ENCODE peak calls at places on chromosomes 13 and 19, in ten cellular contexts. Q, M, P, U, V, C, D, A, Z and N are unnamed samples.

GRCh38 chr19:13277104-13277809 is 127.0 kb downstream of the IER2 start:
- DNase-seq in U (peak), D (peak), Z (no peak), Q (peak), A (no peak), P (peak), V (peak), C (peak), M (peak), N (no peak)

GRCh38 chr13:112767506-112768471 is 78.0 kb downstream of the ATP11A start:
- DNase-seq in Z (no peak), A (peak), Q (no peak), P (no peak), V (no peak), D (no peak), C (no peak), M (no peak), U (no peak), N (no peak)

GRCh38 chr13:45928843-45929242 is 77.3 kb upstream of the SIAH3 start:
- DNase-seq in V (no peak), A (no peak), D (peak), P (no peak), Q (no peak), Z (no peak), U (no peak), C (no peak), M (no peak), N (no peak)

GRCh38 chr13:113901231-113901630 is 37.4 kb upstream of the GAS6 start:
- DNase-seq in Q (no peak), U (no peak), V (no peak), D (no peak), Z (peak), M (peak), P (no peak), A (no peak), C (peak), N (peak)

GRCh38 chr13:49679244-49679643 is 12.0 kb downstream of the EBPL start:
- DNase-seq in Z (no peak), V (no peak), M (peak), C (no peak), U (no peak), D (no peak), P (no peak), Q (peak), A (no peak), N (no peak)

GRCh38 chr13:112781881-112782361 is 92.1 kb downstream of the ATP11A start:
- DNase-seq in M (peak), Z (no peak), D (no peak), V (no peak), P (no peak), U (no peak), Q (peak), C (peak), A (no peak), N (peak)

GRCh38 chr19:42246143-42246868 is 3.9 kb upstream of the GSK3A start:
- DNase-seq in U (peak), M (peak), C (peak), P (peak), Q (peak), Z (peak), A (peak), V (peak), D (peak), N (no peak)

GRCh38 chr19:44972802-44973201 is 17.6 kb downstream of the CLPTM1 start:
- DNase-seq in M (no peak), Z (no peak), P (no peak), Q (no peak), A (no peak), U (no peak), D (no peak), C (no peak), V (no peak), N (no peak)

GRCh38 chr13:41326661-41327060 is 15.6 kb downstream of the NAA16 start:
- DNase-seq in C (no peak), A (no peak), D (no peak), Q (no peak), V (no peak), U (no peak), M (no peak), Z (no peak), P (no peak), N (no peak)

GRCh38 chr19:19335408-19336158 is 15.0 kb downstream of the MAU2 start:
- DNase-seq in Z (peak), M (no peak), Q (no peak), V (no peak), P (no peak), U (no peak), D (peak), C (no peak), A (no peak), N (no peak)

GRCh38 chr13:101556676-101557121 is 104.2 kb downstream of the ITGBL1 start:
- DNase-seq in D (no peak), C (peak), V (no peak), Q (no peak), P (peak), A (no peak), M (no peak), U (no peak), Z (no peak), N (no peak)

GRCh38 chr19:23052349-23052748 is 49.4 kb upstream of the ZNF728 start:
- DNase-seq in A (no peak), M (no peak), V (no peak), Q (no peak), Z (no peak), P (no peak), C (no peak), D (no peak), U (no peak), N (no peak)

GRCh38 chr13:33611016-33611805 is 206.7 kb upstream of the RFC3 start:
- DNase-seq in U (no peak), Z (peak), D (no peak), C (no peak), V (peak), A (peak), P (no peak), Q (peak), M (peak), N (no peak)

GRCh38 chr19:10568444-10568825 is 344 bp downstream of the CDKN2D start:
- DNase-seq in C (no peak), A (no peak), M (peak), Z (peak), V (no peak), U (no peak), D (no peak), P (no peak), Q (peak), N (no peak)

GRCh38 chr19:50975766-50976165 is 6.4 kb upstream of the KLK6 start:
- DNase-seq in Q (no peak), P (no peak), Z (peak), C (no peak), U (peak), A (no peak), M (no peak), V (no peak), D (peak), N (no peak)

GRCh38 chr13:108376308-108376707 is 106.8 kb downstream of the TNFSF13B start:
- DNase-seq in Q (no peak), U (no peak), A (no peak), C (no peak), P (no peak), V (no peak), Z (no peak), D (no peak), M (no peak), N (no peak)

GRCh38 chr13:65300220-65300619 is 1929.9 kb downstream of the PCDH9 start:
- DNase-seq in Z (no peak), V (no peak), M (no peak), C (no peak), Q (no peak), P (no peak), D (no peak), A (no peak), U (no peak), N (no peak)

GRCh38 chr19:32750441-32751055 is 31.0 kb downstream of the TDRD12 start:
- DNase-seq in V (no peak), C (no peak), D (no peak), Q (no peak), P (no peak), U (no peak), M (no peak), Z (no peak), A (no peak), N (no peak)

GRCh38 chr13:76668716-76669115 is 217.5 kb downstream of the KCTD12 start:
- DNase-seq in U (no peak), D (no peak), A (no peak), M (no peak), C (no peak), P (no peak), V (no peak), Q (no peak), Z (no peak), N (no peak)

GRCh38 chr19:58001895-58002369 is 688 bp downstream of the ZNF606 start:
- DNase-seq in M (peak), U (no peak), P (no peak), Q (no peak), A (no peak), V (no peak), C (peak), D (peak), Z (no peak), N (no peak)

GRCh38 chr13:99124695-99125334 is 75.8 kb upstream of the UBAC2 start:
- DNase-seq in M (peak), P (peak), V (no peak), C (peak), A (no peak), Q (no peak), U (peak), D (peak), Z (no peak), N (no peak)

GRCh38 chr19:53553159-53553558 is 15.2 kb downstream of the ZNF331 start:
- DNase-seq in A (no peak), U (no peak), Z (no peak), P (no peak), V (no peak), D (no peak), C (no peak), Q (no peak), M (no peak), N (no peak)

GRCh38 chr13:78045916-78046315 is 127.3 kb upstream of the EDNRB start:
- DNase-seq in Q (no peak), Z (no peak), A (no peak), V (no peak), D (no peak), P (no peak), C (no peak), M (no peak), U (no peak), N (no peak)

GRCh38 chr13:47480121-47480520 is 521.0 kb downstream of the SUCLA2 start:
- DNase-seq in U (no peak), V (peak), D (peak), P (peak), Q (no peak), C (peak), M (peak), Z (no peak), A (no peak), N (no peak)

GRCh38 chr19:14795078-14795721 is 16.8 kb upstream of the ADGRE2 start:
- DNase-seq in M (no peak), Q (no peak), A (no peak), D (no peak), P (no peak), V (no peak), C (no peak), U (no peak), Z (no peak), N (no peak)

GRCh38 chr13:107563099-107563925 is 652.0 kb downstream of the LIG4 start:
- DNase-seq in A (no peak), Z (no peak), V (no peak), D (no peak), C (no peak), Q (no peak), P (no peak), U (no peak), M (no peak), N (no peak)

GRCh38 chr13:35987572-35988513 is 143.3 kb downstream of the DCLK1 start:
- DNase-seq in D (no peak), V (no peak), Z (no peak), M (no peak), P (no peak), C (no peak), U (no peak), Q (no peak), A (no peak), N (no peak)

GRCh38 chr13:62483774-62484173 is 1068.1 kb upstream of the PCDH20 start:
- DNase-seq in P (no peak), M (peak), D (no peak), V (no peak), Z (no peak), A (no peak), U (no peak), C (no peak), Q (no peak), N (no peak)

GRCh38 chr13:24746618-24747247 is 17.2 kb upstream of the RNF17 start:
- DNase-seq in U (peak), D (no peak), M (peak), P (no peak), Q (no peak), A (no peak), Z (no peak), V (no peak), C (no peak), N (no peak)

GRCh38 chr13:47215741-47216140 is 318.9 kb upstream of the HTR2A start:
- DNase-seq in Z (no peak), C (peak), A (no peak), U (no peak), P (peak), M (peak), V (peak), D (peak), Q (no peak), N (no peak)

GRCh38 chr13:82817133-82817532 is 1065.1 kb downstream of the SLITRK1 start:
- DNase-seq in Z (no peak), A (no peak), U (no peak), C (no peak), V (no peak), D (no peak), P (no peak), Q (no peak), M (no peak), N (no peak)

GRCh38 chr19:29766100-29766499 is 45.7 kb upstream of the CCNE1 start:
- DNase-seq in V (no peak), Q (no peak), Z (no peak), P (no peak), D (no peak), A (no peak), M (no peak), C (no peak), U (no peak), N (no peak)

GRCh38 chr13:51955281-51955771 is 55.9 kb downstream of the ATP7B start:
- DNase-seq in M (peak), Q (no peak), P (no peak), Z (no peak), U (no peak), C (no peak), D (no peak), V (no peak), A (no peak), N (no peak)

GRCh38 chr13:57582032-57582431 is 49.5 kb upstream of the PCDH17 start:
- DNase-seq in V (no peak), C (no peak), A (no peak), D (no peak), Z (no peak), U (no peak), P (no peak), M (no peak), Q (no peak), N (no peak)

GRCh38 chr13:28705734-28706133 is 13.0 kb downstream of the SLC46A3 start:
- DNase-seq in D (no peak), A (no peak), U (no peak), M (no peak), Z (no peak), V (no peak), C (peak), Q (no peak), P (peak), N (no peak)

GRCh38 chr19:54203151-54203611 is 2.5 kb downstream of the RPS9 start:
- DNase-seq in V (no peak), D (no peak), P (no peak), C (peak), U (no peak), A (no peak), Z (no peak), M (no peak), Q (peak), N (no peak)

GRCh38 chr13:26605845-26606244 is 48.4 kb downstream of the WASF3 start:
- DNase-seq in M (no peak), C (no peak), Q (no peak), A (no peak), U (peak), D (no peak), P (no peak), V (no peak), Z (no peak), N (no peak)
- TF ChIP-seq CTCF in M (peak), C (no peak), Q (no peak), A (no peak), U (no peak), D (no peak), P (no peak), V (no peak), Z (no peak), N (no peak)

DNA sequence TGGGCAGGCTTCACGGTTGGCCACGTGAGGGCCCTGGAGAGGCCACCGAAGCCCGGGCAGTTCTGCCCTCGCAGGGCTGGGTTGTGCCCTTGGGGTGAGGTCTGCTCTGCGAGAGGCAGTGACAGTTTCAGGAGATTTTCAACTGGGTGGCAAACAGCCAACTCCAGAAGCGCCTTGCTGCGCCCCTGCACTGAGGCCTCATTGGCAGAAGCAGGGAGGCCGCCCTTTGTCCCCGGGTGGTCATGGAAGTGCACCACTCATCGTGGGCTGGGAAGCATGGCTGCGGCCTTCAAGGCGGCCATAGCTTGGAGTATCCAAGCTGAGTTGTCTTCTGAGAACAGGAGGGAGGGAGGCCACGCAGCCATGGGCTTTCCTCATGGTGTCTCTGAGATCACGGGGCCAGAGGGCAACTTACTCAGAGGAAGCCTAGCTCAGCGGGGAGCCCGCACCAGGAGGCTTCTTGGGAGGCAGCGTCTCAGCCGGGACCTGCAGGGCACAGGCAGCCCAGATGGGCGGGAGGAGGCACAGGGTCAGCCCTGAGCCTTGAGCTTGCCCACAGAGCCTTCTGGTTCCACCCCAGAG is 14.8 kb downstream of the PLEKHJ1 start:
- DNase-seq in A (no peak), U (no peak), C (no peak), M (peak), V (no peak), Z (no peak), D (no peak), Q (no peak), P (no peak), N (no peak)
- TF ChIP-seq CTCF in A (no peak), U (no peak), C (no peak), M (no peak), V (no peak), Z (no peak), D (no peak), Q (no peak), P (no peak), N (no peak)

DNA sequence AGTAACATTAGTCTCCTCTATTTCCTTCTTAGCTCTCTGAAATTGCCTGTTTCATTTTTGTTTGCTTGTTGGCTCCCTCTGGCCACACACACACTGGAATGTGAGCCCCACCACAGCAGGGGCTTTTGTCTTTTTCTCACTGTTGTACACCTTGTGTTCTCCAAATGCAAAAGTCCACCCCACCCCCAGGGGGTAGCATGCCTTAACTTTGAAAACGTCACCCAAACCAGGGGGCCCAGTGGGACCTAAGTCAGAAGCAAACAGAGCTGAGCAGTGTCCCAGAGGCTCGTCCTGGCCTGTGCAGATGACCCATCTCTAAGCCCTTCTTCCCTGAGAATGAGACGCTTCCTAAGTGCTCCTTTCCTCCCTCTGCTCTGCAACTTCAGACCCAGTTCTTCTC is 614.1 kb downstream of the UQCRFS1 start:
- DNase-seq in D (no peak), Q (no peak), V (no peak), Z (no peak), U (no peak), P (no peak), A (no peak), C (no peak), M (no peak), N (no peak)
- TF ChIP-seq CTCF in D (no peak), Q (no peak), V (no peak), Z (no peak), U (no peak), P (no peak), A (no peak), C (no peak), M (no peak), N (no peak)

DNA sequence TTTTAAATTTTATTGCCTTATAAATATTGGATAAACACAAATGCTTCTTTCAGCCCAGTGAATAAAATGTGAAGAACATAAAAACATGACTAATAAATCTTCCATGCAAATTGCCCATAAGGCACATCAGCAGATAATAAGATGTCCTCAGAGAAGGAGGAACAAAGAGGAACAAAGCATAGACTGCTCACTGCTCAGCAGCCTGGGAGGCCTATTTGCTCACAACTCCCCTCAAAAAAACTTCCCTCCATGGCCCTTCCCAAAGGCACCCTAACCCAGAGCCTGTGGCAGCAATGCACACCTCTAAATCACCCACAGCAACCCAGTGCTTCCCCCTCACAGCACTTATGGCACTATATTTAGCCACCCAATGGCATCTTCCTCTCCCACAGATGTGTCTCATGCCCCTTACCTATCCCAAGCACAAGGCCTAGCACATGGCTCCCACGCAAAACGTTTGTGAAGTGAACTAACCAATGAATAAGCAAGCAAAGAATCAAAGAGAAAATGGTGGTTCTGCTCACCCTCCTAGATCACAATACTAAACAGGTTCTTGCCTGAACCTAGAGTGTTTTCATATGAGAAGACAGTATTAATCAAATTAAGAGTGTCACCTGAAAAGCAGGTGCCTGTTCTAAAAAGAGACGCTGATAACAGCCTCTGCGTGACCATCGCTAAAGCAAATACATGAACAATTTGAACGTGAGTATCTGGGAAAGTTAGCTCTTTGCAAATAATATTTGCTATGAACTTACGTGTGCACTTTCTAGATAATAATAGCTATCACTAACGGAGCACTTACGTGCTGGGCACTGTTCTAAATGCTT is 96.9 kb downstream of the TBC1D4 start:
- DNase-seq in Z (no peak), A (no peak), M (no peak), U (no peak), Q (no peak), P (no peak), C (no peak), D (no peak), V (no peak), N (no peak)
- TF ChIP-seq CTCF in Z (no peak), A (no peak), M (no peak), U (no peak), Q (no peak), P (no peak), C (no peak), D (no peak), V (no peak), N (no peak)

DNA sequence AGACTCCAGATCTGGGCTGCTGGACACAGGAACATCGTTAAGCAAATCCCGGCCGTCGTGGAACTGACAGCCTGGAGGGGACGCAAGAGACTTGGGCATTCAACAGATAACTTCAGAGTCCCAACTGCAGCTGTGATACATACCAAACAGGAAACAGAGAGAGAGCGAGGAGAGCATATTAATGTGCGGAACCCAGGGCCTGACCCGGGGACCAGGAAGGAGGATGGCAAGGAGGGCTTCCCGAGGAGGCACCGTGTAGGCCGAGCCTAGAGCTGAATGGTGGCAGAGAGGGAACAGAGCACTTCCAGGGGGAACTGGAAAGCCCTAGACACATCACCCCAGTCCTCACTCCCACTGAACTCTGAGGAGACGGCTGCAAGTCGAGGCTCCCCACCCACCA is 68.1 kb downstream of the SIPA1L3 start:
- DNase-seq in D (no peak), Q (no peak), A (no peak), V (no peak), M (no peak), U (no peak), P (no peak), Z (no peak), C (no peak), N (no peak)
- TF ChIP-seq CTCF in D (no peak), Q (no peak), A (no peak), V (no peak), M (no peak), U (no peak), P (no peak), Z (no peak), C (no peak), N (no peak)